ENCODE peak calls at places on chromosomes 11 and 22, in eight cellular contexts. A is chondrocyte, M is HEK293T, I is AG04449, E is HT1080, L is cardiac fibroblast, V is SK-N-DZ, X is adrenal gland. H is an unnamed sample.
A peak's percentile ranks its signal among the peaks of the same experiment; 100 is the strongest.

GRCh38 chr22:37173709-37174108 is 14.3 kb downstream of the C1QTNF6 start:
- DNase-seq in A (peak; percentile 36), M (no peak), I (no peak), E (no peak), L (peak; percentile 84), V (no peak), X (no peak), H (peak; percentile 31)

GRCh38 chr11:112315057-112315720 is 54.5 kb upstream of the PLET1 start:
- DNase-seq in A (no peak), M (no peak), I (no peak), E (no peak), L (no peak), V (no peak), X (no peak), H (no peak)

GRCh38 chr22:30605449-30606110 is 1.4 kb upstream of the TCN2 start:
- DNase-seq in A (no peak), M (peak; percentile 71), I (no peak), E (peak; percentile 38), L (peak; percentile 71), V (peak; percentile 53), X (peak; percentile 57), H (peak; percentile 27)

GRCh38 chr11:2728663-2729332 is 29.0 kb upstream of the KCNQ1OT1 start:
- DNase-seq in A (no peak), M (no peak), I (no peak), E (no peak), L (no peak), V (no peak), X (no peak), H (no peak)

GRCh38 chr11:15941206-15941770 is 415.1 kb downstream of the SOX6 start:
- DNase-seq in A (no peak), M (no peak), I (no peak), E (no peak), L (peak; percentile 23), V (peak; percentile 7), X (peak; percentile 30), H (peak; percentile 65)

GRCh38 chr11:101553891-101554292 is 29.9 kb downstream of the TRPC6 start:
- DNase-seq in A (no peak), M (no peak), I (no peak), E (no peak), L (peak; percentile 25), V (no peak), X (no peak), H (no peak)

GRCh38 chr11:102171101-102171500 is 60.9 kb downstream of the YAP1 start:
- DNase-seq in A (no peak), M (no peak), I (peak; percentile 63), E (peak; percentile 25), L (peak; percentile 87), V (no peak), X (no peak), H (no peak)

GRCh38 chr11:12587333-12587997 is 86.8 kb upstream of the TEAD1 start:
- DNase-seq in A (no peak), M (no peak), I (no peak), E (peak; percentile 81), L (peak; percentile 34), V (no peak), X (no peak), H (peak; percentile 30)

GRCh38 chr11:96052921-96053631 is 129.2 kb upstream of the MTMR2 start:
- DNase-seq in A (no peak), M (no peak), I (no peak), E (peak; percentile 38), L (peak; percentile 68), V (no peak), X (no peak), H (peak; percentile 15)

GRCh38 chr11:46295312-46295995 is 18.0 kb downstream of the CREB3L1 start:
- DNase-seq in A (no peak), M (peak; percentile 93), I (no peak), E (peak; percentile 60), L (peak; percentile 74), V (peak; percentile 81), X (peak; percentile 83), H (no peak)

GRCh38 chr11:75272821-75273301 is 32.3 kb downstream of the TPBGL start:
- DNase-seq in A (no peak), M (no peak), I (no peak), E (no peak), L (no peak), V (no peak), X (no peak), H (no peak)